ENCODE peak calls at places on chromosomes 13 and 19, in five cellular contexts. R is effector CD4-positive, alpha-beta T cell; I is LHCN-M2; H is HL-60; Z is EH. E is an unnamed sample.

GRCh38 chr13:30872685-30873443 is 33.2 kb upstream of the MEDAG start:
- DNase-seq in R (no peak), Z (peak), I (peak), H (no peak), E (peak)

GRCh38 chr19:1074512-1075283 is 7.7 kb downstream of the ARHGAP45 start:
- DNase-seq in H (no peak), I (no peak), R (peak), Z (no peak), E (no peak)

GRCh38 chr13:78147905-78148304 is 229.3 kb upstream of the EDNRB start:
- DNase-seq in I (peak), Z (peak), H (no peak), R (no peak), E (peak)

GRCh38 chr13:40993119-40993518 is 26.0 kb downstream of the ELF1 start:
- DNase-seq in Z (peak), H (no peak), I (peak), R (no peak), E (no peak)

GRCh38 chr13:113491418-113491883 is 940 bp upstream of the DCUN1D2 start:
- DNase-seq in H (no peak), I (peak), R (no peak), Z (peak), E (peak)

GRCh38 chr19:43464089-43464775 is 1.2 kb downstream of the LYPD3 start:
- DNase-seq in R (no peak), H (no peak), Z (no peak), I (no peak), E (no peak)

GRCh38 chr19:31962565-31962996 is 382.8 kb upstream of the ZNF507 start:
- DNase-seq in H (no peak), I (no peak), Z (no peak), R (no peak), E (no peak)

GRCh38 chr19:6433663-6434062 is at the start of gene SLC25A41:
- DNase-seq in Z (no peak), R (no peak), H (no peak), I (no peak), E (no peak)

GRCh38 chr13:21736926-21737325 is 66.1 kb downstream of the FGF9 start:
- DNase-seq in R (no peak), H (no peak), I (no peak), Z (no peak), E (no peak)

GRCh38 chr19:21693399-21693798 is 74.0 kb downstream of the ZNF100 start:
- DNase-seq in H (no peak), I (no peak), R (no peak), Z (no peak), E (no peak)

GRCh38 chr19:36081385-36081784 is 26.7 kb downstream of the WDR62 start:
- DNase-seq in H (no peak), Z (no peak), I (no peak), R (no peak), E (peak)

GRCh38 chr13:66210677-66211076 is 1019.5 kb downstream of the PCDH9 start:
- DNase-seq in R (no peak), H (no peak), I (peak), Z (peak), E (peak)